ENCODE peak calls at places on chromosomes 1 and 21, in ten cellular contexts. Q is RWPE2, M is dorsolateral prefrontal cortex, F is fibroblast of lung, I is SK-N-SH, E is gastrocnemius medialis, R is osteoblast, B is neural progenitor cell, O is IMR-90, A is body of pancreas. D is an unnamed sample.

GRCh38 chr1:231724876-231725647 is 98.5 kb downstream of the DISC1 start:
- DNase-seq in Q (no peak), M (peak; percentile 5), F (peak; percentile 50), I (peak; percentile 45), E (no peak), R (peak; percentile 50), B (peak; percentile 66), O (peak; percentile 36), A (no peak), D (peak; percentile 49)

GRCh38 chr1:202462342-202463076 is 114.0 kb downstream of the PPP1R12B start:
- DNase-seq in Q (no peak), M (no peak), F (no peak), I (no peak), E (no peak), R (no peak), B (no peak), O (no peak), A (no peak), D (no peak)

GRCh38 chr1:157092831-157093230 is 6.8 kb downstream of the ETV3L start:
- DNase-seq in Q (no peak), M (no peak), F (peak; percentile 6), I (no peak), E (no peak), R (peak; percentile 81), B (no peak), O (no peak), A (peak; percentile 30), D (no peak)

GRCh38 chr1:29280780-29281131 is 44.4 kb downstream of the PTPRU start:
- DNase-seq in Q (no peak), M (no peak), F (peak; percentile 76), I (no peak), E (no peak), R (peak; percentile 69), B (no peak), O (peak; percentile 59), A (no peak), D (peak; percentile 57)

GRCh38 chr1:35505911-35506798 is 51.0 kb downstream of the KIAA0319L start:
- DNase-seq in Q (no peak), M (no peak), F (peak; percentile 84), I (peak; percentile 39), E (no peak), R (peak; percentile 88), B (no peak), O (peak; percentile 59), A (peak; percentile 56), D (peak; percentile 88)

GRCh38 chr1:115980998-115981993 is 5.0 kb downstream of the SLC22A15 start:
- DNase-seq in Q (no peak), M (peak; percentile 3), F (peak; percentile 28), I (peak; percentile 73), E (no peak), R (peak; percentile 86), B (peak; percentile 77), O (peak; percentile 16), A (peak; percentile 22), D (peak; percentile 76)

GRCh38 chr1:59237905-59238304 is 59.0 kb upstream of the FGGY start:
- DNase-seq in Q (no peak), M (no peak), F (peak; percentile 60), I (no peak), E (no peak), R (no peak), B (no peak), O (peak; percentile 19), A (no peak), D (no peak)

GRCh38 chr21:37484535-37485474 is 118.2 kb downstream of the DYRK1A start:
- DNase-seq in Q (no peak), M (no peak), F (no peak), I (no peak), E (no peak), R (no peak), B (no peak), O (peak; percentile 20), A (no peak), D (no peak)

GRCh38 chr21:33884361-33885157 is 31.0 kb downstream of the ATP5PO start:
- DNase-seq in Q (no peak), M (no peak), F (peak; percentile 85), I (no peak), E (no peak), R (no peak), B (no peak), O (no peak), A (no peak), D (no peak)

GRCh38 chr1:246139745-246140182 is 367.3 kb downstream of the SMYD3 start:
- DNase-seq in Q (no peak), M (no peak), F (peak; percentile 96), I (no peak), E (no peak), R (peak; percentile 78), B (no peak), O (peak; percentile 93), A (no peak), D (peak; percentile 91)

GRCh38 chr1:72845342-72845741 is 563.0 kb upstream of the NEGR1 start:
- DNase-seq in Q (no peak), M (no peak), F (peak; percentile 8), I (no peak), E (no peak), R (no peak), B (peak; percentile 58), O (no peak), A (no peak), D (no peak)
- H3K4me3 ChIP-seq in Q (no peak overlapping the region), M (no peak overlapping the region), F (no peak overlapping the region), I (no peak overlapping the region), E (no peak overlapping the region), R (no peak overlapping the region), B (no peak overlapping the region), O (no peak overlapping the region), A (no peak overlapping the region), D (no peak overlapping the region)

DNA sequence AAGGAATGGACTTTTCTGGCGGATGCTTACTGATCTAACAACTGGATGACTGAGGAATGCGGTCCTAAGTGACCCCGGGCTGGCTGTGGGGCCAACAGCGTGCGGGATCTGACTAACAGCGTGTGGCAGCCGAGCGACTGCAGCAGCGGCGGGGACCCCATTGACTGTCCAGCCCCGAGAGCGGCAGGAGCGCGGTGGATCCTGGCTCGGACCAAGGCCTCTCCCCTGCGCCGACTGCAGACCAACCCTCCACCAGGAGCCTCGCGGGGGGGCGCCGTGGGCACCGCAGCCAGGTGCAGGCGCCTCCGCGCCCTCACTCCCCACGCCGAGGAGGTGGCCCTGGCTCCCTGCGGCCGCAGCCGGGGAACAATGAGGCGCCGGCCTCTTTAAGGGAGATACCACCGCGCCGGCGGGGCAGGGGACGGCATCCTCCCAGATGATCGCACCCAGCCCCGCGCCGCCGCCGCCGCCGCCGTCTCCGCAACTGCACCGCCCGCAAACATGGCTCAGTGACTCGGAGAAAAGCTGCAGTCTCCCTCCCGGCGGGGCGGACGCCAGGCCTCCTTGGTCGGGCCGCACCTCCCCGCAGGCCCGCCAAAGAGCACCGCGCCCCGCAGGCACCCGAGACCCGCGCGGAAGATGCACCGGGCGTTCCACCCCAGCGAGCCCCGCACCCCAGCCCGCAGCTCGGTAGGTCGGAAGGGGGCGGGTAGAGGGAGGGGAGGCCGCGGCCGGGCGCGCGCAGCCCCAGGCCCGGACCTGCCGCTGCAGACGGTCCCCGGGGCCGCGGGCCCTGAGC is 694 bp upstream of the PDIK1L start:
- DNase-seq in Q (peak; percentile 74), M (peak; percentile 80), F (peak; percentile 68), I (peak; percentile 93), E (peak; percentile 49), R (peak; percentile 94), B (peak; percentile 94), O (peak; percentile 54), A (peak; percentile 88), D (peak; percentile 87)
- TF ChIP-seq CTCF in Q (no peak), M (peak; percentile 6), F (no peak), I (no peak), E (no peak), R (no peak), B (no peak), O (no peak), A (no peak), D (no peak)

GRCh38 chr1:229278120-229278741 is 7.3 kb downstream of the RAB4A start:
- DNase-seq in Q (no peak), M (no peak), F (no peak), I (no peak), E (no peak), R (no peak), B (no peak), O (no peak), A (no peak), D (no peak)

GRCh38 chr1:229279242-229279641 is 8.3 kb downstream of the RAB4A start:
- DNase-seq in Q (no peak), M (no peak), F (no peak), I (no peak), E (no peak), R (no peak), B (no peak), O (no peak), A (no peak), D (no peak)

GRCh38 chr1:229282295-229282823 is 11.4 kb downstream of the RAB4A start:
- DNase-seq in Q (no peak), M (no peak), F (no peak), I (no peak), E (no peak), R (no peak), B (no peak), O (no peak), A (no peak), D (no peak)

GRCh38 chr1:229280921-229281320 is 10.0 kb downstream of the RAB4A start:
- DNase-seq in Q (no peak), M (no peak), F (no peak), I (no peak), E (no peak), R (no peak), B (no peak), O (peak; percentile 68), A (no peak), D (no peak)

GRCh38 chr1:229280037-229280828 is 9.3 kb downstream of the RAB4A start:
- DNase-seq in Q (no peak), M (no peak), F (no peak), I (no peak), E (no peak), R (no peak), B (no peak), O (no peak), A (no peak), D (no peak)
- H3K4me3 ChIP-seq in Q (no peak overlapping the region), M (no peak overlapping the region), F (no peak overlapping the region), I (no peak overlapping the region), E (no peak overlapping the region), R (no peak overlapping the region), B (no peak overlapping the region), O (no peak overlapping the region), A (no peak overlapping the region), D (no peak overlapping the region)

GRCh38 chr21:27301216-27301615 is 334.3 kb upstream of the ADAMTS5 start:
- DNase-seq in Q (no peak), M (no peak), F (peak; percentile 5), I (no peak), E (no peak), R (peak; percentile 43), B (no peak), O (peak; percentile 76), A (no peak), D (peak; percentile 26)

GRCh38 chr21:27298465-27298864 is 331.6 kb upstream of the ADAMTS5 start:
- DNase-seq in Q (no peak), M (no peak), F (no peak), I (no peak), E (peak; percentile 15), R (no peak), B (peak; percentile 30), O (no peak), A (no peak), D (no peak)

DNA sequence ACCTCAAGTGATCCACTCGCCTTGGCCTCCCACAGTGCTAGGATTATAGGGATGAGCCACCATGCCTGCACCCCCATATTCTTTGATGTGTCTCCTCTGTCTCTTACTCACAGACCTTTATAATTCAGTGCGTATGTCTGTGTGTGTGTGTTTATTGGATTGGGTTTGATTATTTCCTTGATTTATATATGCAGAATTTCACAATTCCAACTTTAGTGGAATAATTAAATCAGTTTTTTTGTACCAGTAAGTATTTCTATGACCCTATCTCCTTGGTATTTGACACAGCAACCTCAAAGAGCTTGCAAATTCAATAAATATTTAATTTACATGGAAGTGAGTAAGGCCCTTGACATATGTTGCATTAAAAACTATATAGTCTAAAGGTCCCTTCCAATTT is 333.9 kb upstream of the ADAMTS5 start:
- DNase-seq in Q (no peak), M (no peak), F (peak; percentile 45), I (no peak), E (no peak), R (no peak), B (no peak), O (peak; percentile 89), A (no peak), D (peak; percentile 75)
- TF ChIP-seq CTCF in Q (no peak), M (no peak), F (no peak), I (no peak), E (no peak), R (no peak), B (no peak), O (no peak), A (no peak), D (no peak)